ENCODE peak calls at places on chromosomes 6 and 20, in six cellular contexts. W, B, A, Y, C and L are unnamed samples.

GRCh38 chr6:84575264-84575663 is 189.1 kb downstream of the TBX18 start:
- DNase-seq in W (no peak), C (peak; percentile 59), B (no peak), Y (peak; percentile 78), A (no peak), L (no peak)

GRCh38 chr20:47764154-47764734 is 21.0 kb downstream of the SULF2 start:
- DNase-seq in W (no peak), B (no peak), A (peak; percentile 38), C (peak; percentile 12), Y (no peak), L (no peak)

GRCh38 chr20:6976535-6976934 is 209.0 kb downstream of the BMP2 start:
- DNase-seq in A (no peak), C (no peak), B (no peak), W (no peak), Y (no peak), L (peak; percentile 12)

GRCh38 chr6:40916816-40917215 is 122.2 kb downstream of the UNC5CL start:
- DNase-seq in W (no peak), B (no peak), Y (no peak), A (no peak), C (no peak), L (no peak)

GRCh38 chr6:3856576-3856975 is 7.4 kb downstream of the FAM50B start:
- DNase-seq in W (no peak), C (no peak), B (no peak), Y (no peak), A (no peak), L (no peak)

GRCh38 chr20:51423810-51424209 is 118.7 kb downstream of the NFATC2 start:
- DNase-seq in C (no peak), Y (no peak), A (no peak), W (peak; percentile 13), B (no peak), L (no peak)

GRCh38 chr6:157380458-157380778 is 572 bp upstream of the ZDHHC14 start:
- DNase-seq in B (no peak), W (no peak), A (no peak), Y (no peak), C (no peak), L (no peak)

GRCh38 chr6:155216312-155217028 is 47.3 kb upstream of the CLDN20 start:
- DNase-seq in C (no peak), Y (no peak), B (no peak), W (no peak), A (no peak), L (no peak)

DNA sequence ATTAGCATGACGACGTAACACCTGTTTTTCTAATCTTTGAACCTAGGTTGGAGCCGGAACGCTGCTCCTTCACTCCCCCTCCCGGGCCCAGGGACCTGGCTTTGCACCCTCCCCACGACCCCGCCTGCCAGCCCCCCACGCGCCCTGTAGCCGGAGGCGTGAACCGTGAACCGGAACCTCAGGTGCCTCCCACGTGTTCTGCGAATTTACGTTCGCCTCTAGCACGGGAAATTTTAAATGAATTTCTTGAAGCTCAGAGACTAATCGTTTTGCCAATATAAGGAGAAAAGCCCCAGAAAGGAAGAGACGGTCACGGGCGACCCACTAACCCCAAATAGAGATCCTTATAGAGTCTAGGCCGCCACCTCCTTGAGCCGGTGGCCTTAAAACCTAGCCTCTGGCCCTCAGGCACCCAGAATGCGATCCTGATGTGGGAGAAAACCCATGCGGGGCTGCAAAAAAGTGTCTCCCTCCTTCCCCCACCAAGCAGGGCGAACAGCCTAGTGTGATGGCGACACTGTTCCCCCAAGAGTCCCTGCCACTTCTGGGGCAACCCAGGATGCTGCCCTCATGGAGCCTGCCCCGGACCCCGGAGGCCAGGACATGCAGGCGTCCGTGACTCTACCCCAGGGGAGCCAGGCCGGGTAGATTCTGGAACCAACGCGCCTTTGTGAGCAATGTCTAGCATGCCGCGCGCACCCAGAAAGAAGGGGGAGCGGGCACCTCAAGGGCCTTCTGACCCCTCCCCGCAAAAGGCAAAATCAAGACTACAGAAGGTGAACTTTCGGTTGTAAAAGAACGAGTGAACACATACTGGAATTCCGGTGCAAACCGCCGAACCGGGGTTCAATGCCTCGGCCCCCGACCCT is 2.7 kb upstream of the SIM1 start:
- DNase-seq in C (no peak), A (no peak), B (no peak), W (no peak), Y (no peak), L (no peak)
- TF ChIP-seq EZH2 in C (no peak), A (no peak), B (peak; percentile 41), W (no peak), Y (peak; percentile 93), L (peak; percentile 75)

GRCh38 chr6:129789974-129790373 is 71.1 kb downstream of the TMEM244 start:
- DNase-seq in A (no peak), Y (no peak), B (no peak), W (no peak), C (no peak), L (no peak)

GRCh38 chr6:129786548-129786947 is 74.6 kb downstream of the TMEM244 start:
- DNase-seq in C (peak; percentile 55), B (no peak), A (no peak), W (no peak), Y (no peak), L (no peak)

GRCh38 chr6:129785081-129785755 is 75.2 kb upstream of the ARHGAP18 start:
- DNase-seq in Y (no peak), A (no peak), B (no peak), C (peak; percentile 55), W (no peak), L (peak; percentile 21)

GRCh38 chr6:129790786-129791185 is 70.3 kb downstream of the TMEM244 start:
- DNase-seq in C (no peak), Y (no peak), W (no peak), B (no peak), A (no peak), L (no peak)

DNA sequence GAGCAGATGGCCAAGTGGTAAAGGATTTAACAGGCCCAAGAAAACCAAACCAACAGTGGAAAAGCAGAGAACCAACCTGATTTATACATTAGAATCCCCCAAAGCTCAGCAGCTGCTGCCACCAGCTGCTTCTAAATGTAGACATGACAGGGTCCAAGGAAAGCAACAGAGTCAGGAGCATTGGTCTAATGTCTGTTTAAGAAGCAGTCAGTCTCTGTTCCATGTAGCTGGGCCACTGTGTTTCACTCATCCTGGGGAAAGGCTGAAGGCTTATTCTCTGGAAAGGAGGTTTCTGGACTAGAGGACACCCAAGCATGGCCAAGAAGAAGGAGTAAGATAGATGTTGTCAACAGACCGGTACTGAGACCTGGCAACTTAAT is 75.4 kb downstream of the TMEM244 start:
- DNase-seq in A (no peak), C (no peak), Y (no peak), W (no peak), B (no peak), L (no peak)
- H3K4me2 ChIP-seq in A (no peak overlapping the region), C (no peak overlapping the region), Y (no peak overlapping the region), W (no peak overlapping the region), B (no peak overlapping the region), L (no peak overlapping the region)

DNA sequence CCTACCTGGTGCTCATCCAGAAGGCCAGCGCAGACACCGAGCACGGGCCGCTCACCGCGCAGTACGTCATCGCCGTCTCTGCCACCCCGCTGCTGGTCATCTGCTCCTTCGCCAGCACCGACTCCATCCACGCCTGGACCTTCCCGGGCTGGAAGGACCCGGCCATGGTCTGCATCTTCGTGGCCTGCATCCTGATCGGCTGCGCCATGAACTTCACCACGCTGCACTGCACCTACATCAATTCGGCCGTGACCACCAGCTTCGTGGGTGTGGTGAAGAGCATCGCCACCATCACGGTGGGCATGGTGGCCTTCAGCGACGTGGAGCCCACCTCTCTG is 1.8 kb downstream of the SLC35D3 start:
- DNase-seq in W (no peak), C (no peak), Y (no peak), A (no peak), B (no peak), L (no peak)
- TF ChIP-seq EZH2 in W (no peak), C (no peak), Y (peak; percentile 23), A (no peak), B (no peak), L (no peak)

GRCh38 chr6:79719248-79719975 is 88.3 kb downstream of the SH3BGRL2 start:
- DNase-seq in A (peak; percentile 23), C (peak; percentile 94), Y (peak; percentile 82), W (peak; percentile 14), B (no peak), L (peak; percentile 85)
- H3K4me2 ChIP-seq in A (no peak overlapping the region), C (peak overlapping the region; percentile 39), Y (peak overlapping the region; percentile 4), W (no peak overlapping the region), B (no peak overlapping the region), L (no peak overlapping the region)

GRCh38 chr20:20860078-20860806 is 147.8 kb upstream of the RALGAPA2 start:
- DNase-seq in A (peak; percentile 79), B (peak; percentile 94), C (peak; percentile 89), Y (peak; percentile 55), W (peak; percentile 71), L (peak; percentile 65)
- TF ChIP-seq EZH2 in A (no peak), B (no peak), C (no peak), Y (no peak), W (no peak), L (no peak)

GRCh38 chr6:7247828-7248227 is 65.2 kb downstream of the SSR1 start:
- DNase-seq in W (no peak), C (no peak), A (no peak), Y (no peak), B (no peak), L (no peak)
- H3K4me2 ChIP-seq in W (no peak overlapping the region), C (no peak overlapping the region), A (no peak overlapping the region), Y (no peak overlapping the region), B (no peak overlapping the region), L (no peak overlapping the region)

GRCh38 chr20:46101957-46102356 is 12.2 kb upstream of the NCOA5 start:
- DNase-seq in Y (no peak), C (no peak), W (no peak), B (no peak), A (no peak), L (no peak)

GRCh38 chr20:46102940-46103339 is 13.2 kb upstream of the NCOA5 start:
- DNase-seq in A (no peak), W (no peak), Y (no peak), C (no peak), B (no peak), L (no peak)

GRCh38 chr20:46104262-46104661 is 13.9 kb upstream of the CD40 start:
- DNase-seq in A (no peak), W (no peak), B (no peak), Y (no peak), C (no peak), L (no peak)

GRCh38 chr20:46099491-46100287 is 9.9 kb upstream of the NCOA5 start:
- DNase-seq in W (no peak), A (no peak), B (no peak), C (peak; percentile 27), Y (no peak), L (no peak)
- TF ChIP-seq EZH2 in W (no peak), A (no peak), B (peak; percentile 46), C (no peak), Y (peak; percentile 71), L (no peak)